ENCODE peak calls at places on chromosomes 2 and 18, in seven cellular contexts. S is stimulated activated CD4-positive, alpha-beta T cell treated with anti-CD3 and anti-CD28 coated beads, Interleukin-12 subunit alpha, Interleukin-12 subunit beta, amount 100 ng/mL, for 24 hours; Y is NCI-H1694 treated with DMSO at 0.1 percent for 48 hours; L is EL; P is IMR-90; N is activated gamma-delta T cell treated with Interleukin-2 at 50 U/mL for 16 hours; C is endothelial cell. G is an unnamed sample.

GRCh38 chr2:53036196-53036595 is 731.4 kb upstream of the CHAC2 start:
- DNase-seq in P (peak), N (no peak), L (peak), Y (no peak), C (no peak), S (no peak), G (no peak)

GRCh38 chr2:205405752-205406151 is 276.5 kb upstream of the NRP2 start:
- DNase-seq in C (no peak), P (peak), L (peak), Y (no peak), N (no peak), S (no peak), G (no peak)

GRCh38 chr2:42971947-42972736 is 179.8 kb upstream of the HAAO start:
- DNase-seq in Y (no peak), S (no peak), L (no peak), C (no peak), N (no peak), P (peak), G (no peak)

GRCh38 chr18:26495267-26495666 is 53.1 kb downstream of the KCTD1 start:
- DNase-seq in C (no peak), P (no peak), S (no peak), N (no peak), L (no peak), Y (no peak), G (no peak)

GRCh38 chr18:43805646-43806194 is 528.4 kb upstream of the SYT4 start:
- DNase-seq in Y (no peak), C (no peak), L (peak), P (no peak), N (no peak), S (no peak), G (no peak)

GRCh38 chr18:58321986-58322385 is 278.0 kb downstream of the NEDD4L start:
- DNase-seq in L (peak), Y (peak), P (peak), N (peak), S (no peak), C (no peak), G (peak)

GRCh38 chr2:241041557-241042158 is 43.2 kb downstream of the SNED1 start:
- DNase-seq in N (no peak), Y (no peak), L (no peak), P (no peak), S (no peak), C (no peak), G (no peak)

GRCh38 chr18:79315589-79315988 is 80.1 kb upstream of the NFATC1 start:
- DNase-seq in N (no peak), S (no peak), L (no peak), C (no peak), P (no peak), Y (no peak), G (no peak)

GRCh38 chr2:17621781-17622180 is 81.3 kb downstream of the VSNL1 start:
- DNase-seq in P (peak), S (no peak), C (no peak), L (peak), N (no peak), Y (no peak), G (no peak)

GRCh38 chr18:37662546-37663339 is 97.1 kb upstream of the CELF4 start:
- DNase-seq in N (no peak), Y (no peak), P (no peak), L (no peak), S (no peak), C (no peak), G (no peak)

GRCh38 chr18:37322497-37323035 is 243.0 kb downstream of the CELF4 start:
- DNase-seq in Y (peak), N (no peak), L (peak), C (peak), S (no peak), P (peak), G (no peak)

GRCh38 chr18:23422751-23423418 is 30.2 kb upstream of the RIOK3 start:
- DNase-seq in L (peak), P (peak), Y (peak), S (no peak), N (no peak), C (no peak), G (no peak)

G was measured in CD8-positive, alpha-beta memory T cell.